ENCODE peak calls at places on chromosomes 4 and X, in nine cellular contexts. G is activated CD8-positive, alpha-beta memory T cell treated with anti-CD3 and anti-CD28 coated beads for 1 hour; C is stimulated activated CD4-positive, alpha-beta T cell treated with anti-CD3 and anti-CD28 coated beads, Interleukin-15, amount 100 ng/mL, for 1 hour; N is stimulated activated naive CD4-positive, alpha-beta T cell treated with Interleukin-2 at 50 U/mL for 16 hours; Q is activated CD8-positive, alpha-beta T cell treated with anti-CD3 and anti-CD28 coated beads, Interleukin-2, amount 10 ng/mL, durations not matched to agents 7 days and 5 days; L is hypothalamus; P is pancreas; B is Kasumi-1; H is cardiac muscle cell. I is an unnamed sample.

GRCh38 chr4:165345663-165346417 is 18.4 kb downstream of the MSMO1 start:
- DNase-seq in G (no peak), C (no peak), N (no peak), Q (no peak), L (no peak), P (no peak), B (no peak), H (peak), I (no peak)

GRCh38 chr4:89077806-89078205 is 20.8 kb upstream of the FAM13A start:
- DNase-seq in G (no peak), C (no peak), N (no peak), Q (no peak), L (no peak), P (no peak), B (no peak), H (no peak), I (no peak)

GRCh38 chrX:130636277-130636676 is 234.5 kb downstream of the RBMX2 start:
- DNase-seq in G (no peak), C (no peak), N (no peak), Q (no peak), L (no peak), P (no peak), B (no peak), H (no peak), I (no peak)

GRCh38 chr4:82774711-82775171 is 23.9 kb downstream of the SCD5 start:
- DNase-seq in G (no peak), C (no peak), N (no peak), Q (no peak), L (no peak), P (no peak), B (no peak), H (no peak), I (no peak)

GRCh38 chr4:152041304-152041703 is 280.5 kb upstream of the GATB start:
- DNase-seq in G (no peak), C (no peak), N (no peak), Q (no peak), L (no peak), P (no peak), B (no peak), H (no peak), I (no peak)

GRCh38 chrX:22037225-22037624 is 5.1 kb downstream of the PHEX start:
- DNase-seq in G (no peak), C (no peak), N (no peak), Q (no peak), L (no peak), P (no peak), B (no peak), H (no peak), I (no peak)

GRCh38 chr4:83113429-83113786 is 1.1 kb downstream of the PLAC8 start:
- DNase-seq in G (no peak), C (no peak), N (no peak), Q (peak), L (no peak), P (no peak), B (peak), H (no peak), I (no peak)

GRCh38 chr4:174316954-174317353 is 33.2 kb downstream of the CEP44 start:
- DNase-seq in G (no peak), C (no peak), N (no peak), Q (no peak), L (no peak), P (no peak), B (no peak), H (peak), I (no peak)

GRCh38 chr4:67581208-67581857 is 22.8 kb downstream of the STAP1 start:
- DNase-seq in G (no peak), C (no peak), N (no peak), Q (peak), L (no peak), P (no peak), B (peak), H (no peak), I (no peak)

GRCh38 chr4:86664959-86665358 is 70.8 kb downstream of the PTPN13 start:
- DNase-seq in G (no peak), C (no peak), N (no peak), Q (no peak), L (no peak), P (no peak), B (no peak), H (peak), I (no peak)

GRCh38 chr4:74178798-74179197 is 20.9 kb downstream of the MTHFD2L start:
- DNase-seq in G (no peak), C (no peak), N (no peak), Q (no peak), L (no peak), P (no peak), B (no peak), H (no peak), I (no peak)

GRCh38 chr4:139154538-139154937 is 22.5 kb downstream of the ELF2 start:
- DNase-seq in G (no peak), C (no peak), N (no peak), Q (no peak), L (no peak), P (no peak), B (no peak), H (no peak), I (no peak)

GRCh38 chr4:14701896-14702295 is 300.4 kb upstream of the CPEB2 start:
- DNase-seq in G (no peak), C (no peak), N (no peak), Q (no peak), L (no peak), P (peak), B (no peak), H (no peak), I (no peak)

GRCh38 chrX:39805825-39806224 is 291.9 kb downstream of the BCOR start:
- DNase-seq in G (no peak), C (no peak), N (no peak), Q (no peak), L (no peak), P (no peak), B (no peak), H (no peak), I (no peak)

GRCh38 chr4:4379540-4380087 is 7.3 kb upstream of the NSG1 start:
- DNase-seq in G (no peak), C (no peak), N (no peak), Q (no peak), L (no peak), P (no peak), B (no peak), H (no peak), I (no peak)

GRCh38 chr4:138861130-138861529 is 154.5 kb upstream of the NOCT start:
- DNase-seq in G (no peak), C (no peak), N (no peak), Q (no peak), L (no peak), P (no peak), B (no peak), H (no peak), I (no peak)

GRCh38 chr4:173492315-173492714 is 37.7 kb downstream of the HAND2 start:
- DNase-seq in G (no peak), C (no peak), N (no peak), Q (no peak), L (no peak), P (no peak), B (peak), H (no peak), I (no peak)

GRCh38 chrX:44470816-44471215 is 71.8 kb downstream of the FUNDC1 start:
- DNase-seq in G (no peak), C (no peak), N (no peak), Q (no peak), L (no peak), P (no peak), B (no peak), H (no peak), I (no peak)

GRCh38 chr4:52038109-52038912 is at the start of gene SGCB:
- DNase-seq in G (peak), C (peak), N (peak), Q (peak), L (peak), P (peak), B (peak), H (peak), I (peak)

GRCh38 chr4:168619266-168619631 is 122.4 kb downstream of the PALLD start:
- DNase-seq in G (no peak), C (no peak), N (no peak), Q (no peak), L (no peak), P (no peak), B (no peak), H (no peak), I (no peak)

GRCh38 chrX:16603822-16604221 is 46.1 kb upstream of the S100G start:
- DNase-seq in G (no peak), C (no peak), N (no peak), Q (no peak), L (no peak), P (no peak), B (no peak), H (no peak), I (no peak)

GRCh38 chrX:139081965-139082364 is 370.4 kb upstream of the FGF13 start:
- DNase-seq in G (no peak), C (no peak), N (no peak), Q (no peak), L (no peak), P (no peak), B (no peak), H (no peak), I (no peak)

GRCh38 chr4:24650849-24651248 is 66.5 kb upstream of the DHX15 start:
- DNase-seq in G (no peak), C (no peak), N (no peak), Q (no peak), L (no peak), P (no peak), B (no peak), H (no peak), I (no peak)

GRCh38 chr4:122710434-122711308 is 21.8 kb upstream of the BBS12 start:
- DNase-seq in G (no peak), C (no peak), N (peak), Q (no peak), L (no peak), P (no peak), B (no peak), H (peak), I (no peak)

GRCh38 chrX:13164611-13165010 is 120.2 kb upstream of the FAM9C start:
- DNase-seq in G (no peak), C (no peak), N (no peak), Q (no peak), L (no peak), P (no peak), B (no peak), H (no peak), I (no peak)

GRCh38 chr4:161546902-161547301 is 616.9 kb downstream of the FSTL5 start:
- DNase-seq in G (no peak), C (no peak), N (no peak), Q (no peak), L (no peak), P (no peak), B (no peak), H (peak), I (no peak)

GRCh38 chr4:1344696-1345095 is 2.3 kb upstream of the UVSSA start:
- DNase-seq in G (no peak), C (no peak), N (no peak), Q (no peak), L (no peak), P (peak), B (no peak), H (no peak), I (no peak)

GRCh38 chr4:71553605-71554004 is 214.8 kb downstream of the SLC4A4 start:
- DNase-seq in G (no peak), C (no peak), N (no peak), Q (no peak), L (no peak), P (no peak), B (peak), H (peak), I (no peak)